ENCODE peak calls at places on chromosomes 6 and 20, in seven cellular contexts. One of them, this sample, is unnamed.

GRCh38 chr6:113686049-113686448 is 171.1 kb upstream of the MARCKS start:
- DNase-seq in K562: no peak
- DNase-seq in GM12891: no peak
- DNase-seq in GM12878: no peak
- DNase-seq in H1: no peak
- DNase-seq in HepG2: no peak
- DNase-seq in SK-N-SH: no peak
- DNase-seq in this sample: no peak

GRCh38 chr6:71392286-71392685 is 103.7 kb downstream of the OGFRL1 start:
- DNase-seq in H1: no peak
- DNase-seq in GM12878: no peak
- DNase-seq in GM12891: no peak
- DNase-seq in K562: no peak
- DNase-seq in HepG2: no peak
- DNase-seq in SK-N-SH: no peak
- DNase-seq in this sample: no peak

GRCh38 chr6:125554456-125554855 is 195.0 kb upstream of the HEY2 start:
- DNase-seq in GM12878: no peak
- DNase-seq in K562: no peak
- DNase-seq in GM12891: no peak
- DNase-seq in H1: no peak
- DNase-seq in HepG2: no peak
- DNase-seq in SK-N-SH: no peak
- DNase-seq in this sample: no peak

GRCh38 chr6:72835749-72836148 is 213.9 kb downstream of the KCNQ5 start:
- DNase-seq in GM12891: no peak
- DNase-seq in GM12878: peak
- DNase-seq in H1: no peak
- DNase-seq in HepG2: no peak
- DNase-seq in SK-N-SH: no peak
- DNase-seq in K562: no peak
- DNase-seq in this sample: no peak

GRCh38 chr20:16209826-16210365 is 363.4 kb downstream of the KIF16B start:
- DNase-seq in GM12891: no peak
- DNase-seq in K562: no peak
- DNase-seq in HepG2: no peak
- DNase-seq in H1: no peak
- DNase-seq in SK-N-SH: no peak
- DNase-seq in GM12878: no peak
- DNase-seq in this sample: no peak

GRCh38 chr20:11453430-11453829 is 464.3 kb upstream of the BTBD3 start:
- DNase-seq in K562: no peak
- DNase-seq in GM12878: no peak
- DNase-seq in SK-N-SH: no peak
- DNase-seq in GM12891: no peak
- DNase-seq in H1: no peak
- DNase-seq in HepG2: no peak
- DNase-seq in this sample: no peak

GRCh38 chr6:74073429-74073828 is 377.4 kb downstream of the CD109 start:
- DNase-seq in HepG2: no peak
- DNase-seq in GM12891: no peak
- DNase-seq in SK-N-SH: no peak
- DNase-seq in K562: no peak
- DNase-seq in GM12878: no peak
- DNase-seq in H1: no peak
- DNase-seq in this sample: no peak

GRCh38 chr20:11919046-11919445 is 1.4 kb downstream of the BTBD3 start:
- DNase-seq in SK-N-SH: no peak
- DNase-seq in GM12878: no peak
- DNase-seq in HepG2: no peak
- DNase-seq in K562: no peak
- DNase-seq in GM12891: no peak
- DNase-seq in H1: no peak
- DNase-seq in this sample: no peak

GRCh38 chr6:21824431-21825180 is 231.1 kb downstream of the SOX4 start:
- DNase-seq in H1: no peak
- DNase-seq in GM12878: no peak
- DNase-seq in K562: no peak
- DNase-seq in HepG2: no peak
- DNase-seq in SK-N-SH: no peak
- DNase-seq in GM12891: no peak
- DNase-seq in this sample: no peak

GRCh38 chr6:146968041-146968760 is 236.0 kb upstream of the STXBP5 start:
- DNase-seq in K562: no peak
- DNase-seq in HepG2: no peak
- DNase-seq in GM12891: no peak
- DNase-seq in GM12878: no peak
- DNase-seq in H1: no peak
- DNase-seq in SK-N-SH: peak
- DNase-seq in this sample: no peak

GRCh38 chr20:61539706-61540360 is 287.8 kb downstream of the CDH4 start:
- DNase-seq in GM12878: no peak
- DNase-seq in SK-N-SH: no peak
- DNase-seq in K562: no peak
- DNase-seq in GM12891: no peak
- DNase-seq in H1: no peak
- DNase-seq in HepG2: no peak
- DNase-seq in this sample: no peak

GRCh38 chr6:35463292-35463691 is 4.9 kb upstream of the RPL10A start:
- DNase-seq in H1: no peak
- DNase-seq in GM12891: no peak
- DNase-seq in SK-N-SH: no peak
- DNase-seq in GM12878: no peak
- DNase-seq in K562: no peak
- DNase-seq in HepG2: no peak
- DNase-seq in this sample: no peak

GRCh38 chr6:135002229-135002844 is 52.3 kb downstream of the HBS1L start:
- DNase-seq in H1: no peak
- DNase-seq in K562: peak
- DNase-seq in SK-N-SH: peak
- DNase-seq in GM12891: no peak
- DNase-seq in HepG2: peak
- DNase-seq in GM12878: no peak
- DNase-seq in this sample: no peak

GRCh38 chr20:10619427-10619826 is 54.4 kb downstream of the JAG1 start:
- DNase-seq in SK-N-SH: no peak
- DNase-seq in GM12878: no peak
- DNase-seq in HepG2: no peak
- DNase-seq in GM12891: no peak
- DNase-seq in H1: no peak
- DNase-seq in K562: no peak
- DNase-seq in this sample: no peak

GRCh38 chr20:45346291-45346718 is 1.9 kb downstream of the SDC4 start:
- DNase-seq in SK-N-SH: no peak
- DNase-seq in GM12891: no peak
- DNase-seq in H1: no peak
- DNase-seq in GM12878: no peak
- DNase-seq in HepG2: no peak
- DNase-seq in K562: peak
- DNase-seq in this sample: no peak

DNA sequence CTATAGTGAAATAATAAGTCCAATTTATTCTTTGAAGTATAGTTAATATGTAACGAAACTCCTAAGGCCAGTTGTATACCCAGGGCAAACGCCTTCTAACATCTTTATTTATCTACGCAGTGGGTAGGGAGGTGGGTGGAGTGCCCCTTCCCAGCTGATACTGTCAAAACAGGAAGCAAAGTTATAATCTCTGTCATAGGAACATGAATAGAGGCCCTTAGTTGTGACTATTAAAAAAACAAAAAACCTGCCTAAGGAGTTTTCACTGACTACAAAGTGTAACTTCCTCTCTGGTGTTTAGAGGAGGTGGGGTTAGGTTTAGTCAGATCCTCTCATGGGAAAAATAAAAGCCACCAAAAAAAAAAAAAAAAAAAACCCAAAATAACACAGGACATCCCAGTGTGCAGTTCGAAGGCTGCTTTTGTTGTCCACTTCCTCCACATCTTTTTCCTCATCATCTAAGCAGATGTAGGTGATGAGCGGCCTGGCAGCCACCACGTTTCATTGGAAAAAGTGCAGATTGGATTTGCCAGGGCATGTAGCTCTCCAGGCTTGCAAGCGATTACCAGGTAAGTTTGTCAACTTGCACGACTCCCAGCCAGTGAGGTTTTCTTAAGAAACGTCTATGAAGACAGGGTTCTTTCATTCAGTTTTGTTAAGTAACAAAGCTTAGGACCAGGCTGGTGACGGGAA is 58.7 kb downstream of the UTRN start:
- DNase-seq in HepG2: peak
- DNase-seq in H1: no peak
- DNase-seq in GM12878: peak
- DNase-seq in K562: no peak
- DNase-seq in GM12891: no peak
- DNase-seq in SK-N-SH: no peak
- DNase-seq in this sample: no peak
- TF ChIP-seq POLR2AphosphoS5 in HepG2: no peak
- TF ChIP-seq POLR2AphosphoS5 in H1: no peak
- TF ChIP-seq POLR2AphosphoS5 in GM12878: no peak
- TF ChIP-seq POLR2AphosphoS5 in K562: no peak
- TF ChIP-seq POLR2AphosphoS5 in GM12891: no peak
- TF ChIP-seq POLR2AphosphoS5 in SK-N-SH: no peak
- TF ChIP-seq POLR2AphosphoS5 in this sample: no peak

DNA sequence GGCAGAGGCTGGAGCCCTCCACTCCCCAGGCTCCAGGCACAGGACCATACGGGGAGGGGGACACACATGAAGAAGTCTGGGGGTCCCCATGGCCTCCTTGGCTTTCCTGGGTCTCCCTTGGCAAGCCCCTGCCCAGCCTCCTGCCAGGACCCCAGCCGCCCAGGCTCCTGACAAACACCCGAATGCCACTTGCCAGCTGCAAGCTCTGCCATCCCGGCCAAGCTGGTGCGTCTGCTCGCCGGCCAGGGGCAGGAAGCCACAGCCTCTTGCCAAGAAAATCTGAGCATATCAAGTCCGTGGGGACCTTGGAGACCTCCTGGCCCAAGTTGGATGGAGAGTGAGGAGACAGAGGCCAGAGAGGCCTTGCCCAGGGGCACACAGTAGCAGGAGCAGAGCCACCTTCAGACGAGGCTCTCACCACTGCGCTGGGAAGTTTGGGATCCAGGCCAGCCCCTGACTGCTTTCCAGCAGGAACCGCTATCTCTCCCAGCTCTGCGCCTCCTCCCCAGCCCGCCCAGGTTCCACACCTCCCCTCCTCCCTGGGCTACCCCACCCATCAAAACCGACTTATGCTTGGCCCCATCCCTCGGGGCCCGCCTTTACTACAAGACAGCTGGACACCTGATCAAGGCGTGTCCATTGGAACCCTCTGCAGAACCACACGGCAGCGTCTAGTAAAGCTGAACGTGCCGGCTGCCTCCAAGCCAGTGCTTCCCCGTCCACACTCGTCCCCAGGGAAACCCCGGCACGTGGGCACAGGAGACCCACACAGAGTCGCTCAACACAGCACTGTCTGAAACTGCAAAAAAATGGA is 80.2 kb downstream of the GRM4 start:
- DNase-seq in GM12891: no peak
- DNase-seq in HepG2: no peak
- DNase-seq in SK-N-SH: peak
- DNase-seq in H1: no peak
- DNase-seq in GM12878: no peak
- DNase-seq in K562: peak
- DNase-seq in this sample: no peak
- TF ChIP-seq TAF1 in GM12891: no peak
- TF ChIP-seq TAF1 in HepG2: no peak
- TF ChIP-seq TAF1 in SK-N-SH: no peak
- TF ChIP-seq TAF1 in H1: no peak
- TF ChIP-seq TAF1 in GM12878: no peak
- TF ChIP-seq TAF1 in K562: no peak
- TF ChIP-seq TAF1 in this sample: no peak

GRCh38 chr20:58018590-58018989 is 209.9 kb downstream of the ANKRD60 start:
- DNase-seq in H1: no peak
- DNase-seq in GM12878: no peak
- DNase-seq in K562: no peak
- DNase-seq in SK-N-SH: no peak
- DNase-seq in HepG2: no peak
- DNase-seq in GM12891: no peak
- DNase-seq in this sample: no peak

GRCh38 chr20:58016779-58017178 is 211.7 kb downstream of the ANKRD60 start:
- DNase-seq in K562: no peak
- DNase-seq in GM12891: no peak
- DNase-seq in GM12878: no peak
- DNase-seq in SK-N-SH: no peak
- DNase-seq in HepG2: no peak
- DNase-seq in H1: no peak
- DNase-seq in this sample: no peak

GRCh38 chr20:58017970-58018530 is 210.4 kb downstream of the ANKRD60 start:
- DNase-seq in GM12878: no peak
- DNase-seq in H1: no peak
- DNase-seq in HepG2: no peak
- DNase-seq in GM12891: no peak
- DNase-seq in SK-N-SH: no peak
- DNase-seq in K562: no peak
- DNase-seq in this sample: no peak

GRCh38 chr20:58019027-58019849 is 209.2 kb downstream of the ANKRD60 start:
- DNase-seq in SK-N-SH: no peak
- DNase-seq in K562: no peak
- DNase-seq in HepG2: no peak
- DNase-seq in GM12891: no peak
- DNase-seq in GM12878: no peak
- DNase-seq in H1: no peak
- DNase-seq in this sample: no peak

GRCh38 chr20:58017237-58017969 is 211.1 kb downstream of the ANKRD60 start:
- DNase-seq in GM12891: no peak
- DNase-seq in SK-N-SH: no peak
- DNase-seq in H1: no peak
- DNase-seq in HepG2: peak
- DNase-seq in K562: no peak
- DNase-seq in GM12878: no peak
- DNase-seq in this sample: no peak
- TF ChIP-seq POLR2AphosphoS5 in GM12891: no peak
- TF ChIP-seq POLR2AphosphoS5 in SK-N-SH: no peak
- TF ChIP-seq POLR2AphosphoS5 in H1: no peak
- TF ChIP-seq POLR2AphosphoS5 in HepG2: no peak
- TF ChIP-seq POLR2AphosphoS5 in K562: no peak
- TF ChIP-seq POLR2AphosphoS5 in GM12878: no peak
- TF ChIP-seq POLR2AphosphoS5 in this sample: no peak

DNA sequence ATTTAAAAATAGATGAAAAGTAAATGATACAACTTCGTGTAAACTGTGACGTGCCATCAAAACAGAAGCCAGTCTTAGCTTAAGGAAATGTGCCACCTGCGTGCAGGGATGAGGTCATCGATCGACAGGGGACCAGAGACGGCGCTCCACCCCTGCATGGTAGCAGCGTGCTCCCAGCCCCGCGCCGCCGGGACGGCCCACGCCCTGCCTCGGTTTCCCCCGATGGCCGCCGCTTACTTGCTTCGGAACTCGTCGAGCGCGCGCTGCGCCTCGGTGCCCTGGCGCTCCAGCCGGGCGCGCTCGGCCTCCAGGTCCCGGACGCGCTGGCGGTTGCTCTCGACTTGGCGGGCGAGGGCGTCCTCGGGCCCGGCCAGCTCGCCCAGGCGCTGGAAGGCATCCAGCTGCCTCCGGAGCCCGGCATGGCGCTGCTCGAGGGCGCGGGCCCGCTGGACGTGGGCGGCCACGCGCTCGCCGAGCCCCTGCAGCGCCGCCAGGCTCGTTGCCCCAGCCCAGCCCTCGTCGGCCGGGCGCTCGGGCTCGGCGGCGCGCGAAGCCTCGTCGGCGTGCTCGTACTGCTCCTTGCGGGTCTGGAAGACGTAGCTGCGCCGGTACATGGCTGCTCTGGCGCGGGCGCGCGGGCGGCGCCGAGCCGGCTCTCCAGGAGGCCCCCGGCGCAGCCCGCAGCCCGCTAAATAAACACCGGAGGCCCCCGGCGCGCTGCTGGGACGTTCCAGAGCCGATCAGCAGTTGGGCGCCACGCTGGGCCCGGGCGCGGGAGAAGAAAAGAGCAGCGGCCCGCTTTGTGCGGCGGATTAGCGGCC is at the start of gene BFSP1:
- DNase-seq in H1: peak
- DNase-seq in GM12878: no peak
- DNase-seq in SK-N-SH: peak
- DNase-seq in HepG2: peak
- DNase-seq in GM12891: peak
- DNase-seq in K562: no peak
- DNase-seq in this sample: peak
- TF ChIP-seq TAF1 in H1: peak
- TF ChIP-seq TAF1 in GM12878: no peak
- TF ChIP-seq TAF1 in SK-N-SH: no peak
- TF ChIP-seq TAF1 in HepG2: peak
- TF ChIP-seq TAF1 in GM12891: no peak
- TF ChIP-seq TAF1 in K562: no peak
- TF ChIP-seq TAF1 in this sample: no peak